ENCODE peak calls at places on chromosome 13, in six cellular contexts. E is NCI-H1417, X is amygdala, N is cardiac muscle cell, O is fibroblast of pulmonary artery, H is fibroblast of lung. A is an unnamed sample.

GRCh38 chr13:48162182-48162581 is 67.3 kb upstream of the MED4 start:
- DNase-seq in O (no peak), N (no peak), X (no peak), E (no peak), H (no peak), A (no peak)

GRCh38 chr13:98571955-98572662 is 4.8 kb downstream of the STK24 start:
- DNase-seq in N (no peak), E (peak), O (no peak), H (peak), X (no peak), A (no peak)

GRCh38 chr13:44331446-44331845 is 42.2 kb upstream of the SERP2 start:
- DNase-seq in H (peak), E (no peak), X (no peak), O (peak), N (no peak), A (no peak)

GRCh38 chr13:39273953-39274352 is 235.7 kb downstream of the NHLRC3 start:
- DNase-seq in X (no peak), E (peak), N (peak), O (peak), H (peak), A (no peak)

GRCh38 chr13:80975903-80976302 is 635.0 kb upstream of the SPRY2 start:
- DNase-seq in N (no peak), H (no peak), X (no peak), O (no peak), E (no peak), A (no peak)

GRCh38 chr13:67383358-67383757 is 153.2 kb upstream of the PCDH9 start:
- DNase-seq in H (peak), O (peak), E (peak), X (no peak), N (no peak), A (no peak)

GRCh38 chr13:113374511-113375175 is 10.7 kb upstream of the GRTP1 start:
- DNase-seq in H (no peak), O (no peak), E (no peak), X (no peak), N (no peak), A (peak)

GRCh38 chr13:28411859-28412353 is 83.0 kb downstream of the FLT1 start:
- DNase-seq in N (no peak), E (no peak), O (peak), H (no peak), X (no peak), A (no peak)

GRCh38 chr13:58376775-58377174 is 745.2 kb downstream of the PCDH17 start:
- DNase-seq in X (no peak), E (no peak), H (no peak), N (no peak), O (no peak), A (no peak)

GRCh38 chr13:73857106-73857505 is 277.1 kb downstream of the KLF12 start:
- DNase-seq in X (no peak), N (no peak), H (no peak), O (peak), E (no peak), A (no peak)

GRCh38 chr13:86591862-86592261 is 792.6 kb upstream of the SLITRK6 start:
- DNase-seq in O (peak), E (no peak), H (peak), X (no peak), N (no peak), A (no peak)

GRCh38 chr13:48009298-48009697 is 8.2 kb upstream of the SUCLA2 start:
- DNase-seq in H (peak), X (no peak), E (no peak), N (no peak), O (peak), A (no peak)

A was measured in ecto neural progenitor cell.